ENCODE peak calls at places on chromosome 3, in eight cellular contexts. One of them, this sample, is unnamed.

GRCh38 chr3:151835751-151836550 is 22.0 kb downstream of the AADAC start:
- DNase-seq in foreskin keratinocyte: peak
- DNase-seq in NCI-H1105: no peak
- DNase-seq in Calu3: no peak
- DNase-seq in CD4-positive, CD25-positive, alpha-beta regulatory T cell: no peak
- DNase-seq in H54: no peak
- DNase-seq in CD8-positive, alpha-beta memory T cell: no peak
- DNase-seq in activated naive CD4-positive, alpha-beta T cell treated with anti-CD3 and anti-CD28 coated beads, Interleukin-2, amount 50 U/mL, for 72 hours: no peak
- DNase-seq in this sample: no peak

GRCh38 chr3:51794202-51794601 is 15.2 kb upstream of the IQCF6 start:
- DNase-seq in foreskin keratinocyte: no peak
- DNase-seq in NCI-H1105: no peak
- DNase-seq in Calu3: no peak
- DNase-seq in CD4-positive, CD25-positive, alpha-beta regulatory T cell: no peak
- DNase-seq in H54: no peak
- DNase-seq in CD8-positive, alpha-beta memory T cell: no peak
- DNase-seq in activated naive CD4-positive, alpha-beta T cell treated with anti-CD3 and anti-CD28 coated beads, Interleukin-2, amount 50 U/mL, for 72 hours: no peak
- DNase-seq in this sample: no peak

GRCh38 chr3:190541008-190541407 is 27.1 kb downstream of the IL1RAP start:
- DNase-seq in foreskin keratinocyte: no peak
- DNase-seq in NCI-H1105: no peak
- DNase-seq in Calu3: no peak
- DNase-seq in CD4-positive, CD25-positive, alpha-beta regulatory T cell: no peak
- DNase-seq in H54: no peak
- DNase-seq in CD8-positive, alpha-beta memory T cell: no peak
- DNase-seq in activated naive CD4-positive, alpha-beta T cell treated with anti-CD3 and anti-CD28 coated beads, Interleukin-2, amount 50 U/mL, for 72 hours: no peak
- DNase-seq in this sample: no peak

GRCh38 chr3:46946856-46947544 is 29.5 kb downstream of the CCDC12 start:
- DNase-seq in foreskin keratinocyte: peak
- DNase-seq in NCI-H1105: no peak
- DNase-seq in Calu3: peak
- DNase-seq in CD4-positive, CD25-positive, alpha-beta regulatory T cell: no peak
- DNase-seq in H54: peak
- DNase-seq in CD8-positive, alpha-beta memory T cell: peak
- DNase-seq in activated naive CD4-positive, alpha-beta T cell treated with anti-CD3 and anti-CD28 coated beads, Interleukin-2, amount 50 U/mL, for 72 hours: peak
- DNase-seq in this sample: peak

GRCh38 chr3:46671541-46672348 is 21.7 kb downstream of the ALS2CL start:
- DNase-seq in foreskin keratinocyte: no peak
- DNase-seq in NCI-H1105: no peak
- DNase-seq in Calu3: no peak
- DNase-seq in CD4-positive, CD25-positive, alpha-beta regulatory T cell: no peak
- DNase-seq in H54: no peak
- DNase-seq in CD8-positive, alpha-beta memory T cell: no peak
- DNase-seq in activated naive CD4-positive, alpha-beta T cell treated with anti-CD3 and anti-CD28 coated beads, Interleukin-2, amount 50 U/mL, for 72 hours: peak
- DNase-seq in this sample: no peak

GRCh38 chr3:162938073-162938472 is 1441.5 kb downstream of the OTOL1 start:
- DNase-seq in foreskin keratinocyte: no peak
- DNase-seq in NCI-H1105: peak
- DNase-seq in Calu3: no peak
- DNase-seq in CD4-positive, CD25-positive, alpha-beta regulatory T cell: no peak
- DNase-seq in H54: no peak
- DNase-seq in CD8-positive, alpha-beta memory T cell: no peak
- DNase-seq in activated naive CD4-positive, alpha-beta T cell treated with anti-CD3 and anti-CD28 coated beads, Interleukin-2, amount 50 U/mL, for 72 hours: no peak
- DNase-seq in this sample: no peak

GRCh38 chr3:115766587-115767492 is 143.5 kb downstream of the GAP43 start:
- DNase-seq in foreskin keratinocyte: peak
- DNase-seq in NCI-H1105: no peak
- DNase-seq in Calu3: no peak
- DNase-seq in CD4-positive, CD25-positive, alpha-beta regulatory T cell: no peak
- DNase-seq in H54: no peak
- DNase-seq in CD8-positive, alpha-beta memory T cell: no peak
- DNase-seq in activated naive CD4-positive, alpha-beta T cell treated with anti-CD3 and anti-CD28 coated beads, Interleukin-2, amount 50 U/mL, for 72 hours: no peak
- DNase-seq in this sample: no peak

GRCh38 chr3:127698264-127699097 is 25.7 kb downstream of the ABTB1 start:
- DNase-seq in foreskin keratinocyte: no peak
- DNase-seq in NCI-H1105: no peak
- DNase-seq in Calu3: no peak
- DNase-seq in CD4-positive, CD25-positive, alpha-beta regulatory T cell: no peak
- DNase-seq in H54: no peak
- DNase-seq in CD8-positive, alpha-beta memory T cell: no peak
- DNase-seq in activated naive CD4-positive, alpha-beta T cell treated with anti-CD3 and anti-CD28 coated beads, Interleukin-2, amount 50 U/mL, for 72 hours: no peak
- DNase-seq in this sample: no peak

GRCh38 chr3:46082849-46083248 is 55.6 kb upstream of the XCR1 start:
- DNase-seq in foreskin keratinocyte: peak
- DNase-seq in NCI-H1105: no peak
- DNase-seq in Calu3: peak
- DNase-seq in CD4-positive, CD25-positive, alpha-beta regulatory T cell: no peak
- DNase-seq in H54: no peak
- DNase-seq in CD8-positive, alpha-beta memory T cell: no peak
- DNase-seq in activated naive CD4-positive, alpha-beta T cell treated with anti-CD3 and anti-CD28 coated beads, Interleukin-2, amount 50 U/mL, for 72 hours: no peak
- DNase-seq in this sample: peak

GRCh38 chr3:8491750-8492149 is 9.9 kb upstream of the LMCD1 start:
- DNase-seq in foreskin keratinocyte: no peak
- DNase-seq in NCI-H1105: no peak
- DNase-seq in Calu3: no peak
- DNase-seq in CD4-positive, CD25-positive, alpha-beta regulatory T cell: no peak
- DNase-seq in H54: no peak
- DNase-seq in CD8-positive, alpha-beta memory T cell: no peak
- DNase-seq in activated naive CD4-positive, alpha-beta T cell treated with anti-CD3 and anti-CD28 coated beads, Interleukin-2, amount 50 U/mL, for 72 hours: no peak
- DNase-seq in this sample: no peak

GRCh38 chr3:148856404-148856803 is 8.7 kb upstream of the CPA3 start:
- DNase-seq in foreskin keratinocyte: no peak
- DNase-seq in NCI-H1105: no peak
- DNase-seq in Calu3: no peak
- DNase-seq in CD4-positive, CD25-positive, alpha-beta regulatory T cell: no peak
- DNase-seq in H54: no peak
- DNase-seq in CD8-positive, alpha-beta memory T cell: no peak
- DNase-seq in activated naive CD4-positive, alpha-beta T cell treated with anti-CD3 and anti-CD28 coated beads, Interleukin-2, amount 50 U/mL, for 72 hours: no peak
- DNase-seq in this sample: no peak

GRCh38 chr3:172846103-172846561 is 95.6 kb downstream of the ECT2 start:
- DNase-seq in foreskin keratinocyte: no peak
- DNase-seq in NCI-H1105: no peak
- DNase-seq in Calu3: no peak
- DNase-seq in CD4-positive, CD25-positive, alpha-beta regulatory T cell: no peak
- DNase-seq in H54: no peak
- DNase-seq in CD8-positive, alpha-beta memory T cell: no peak
- DNase-seq in activated naive CD4-positive, alpha-beta T cell treated with anti-CD3 and anti-CD28 coated beads, Interleukin-2, amount 50 U/mL, for 72 hours: no peak
- DNase-seq in this sample: no peak

GRCh38 chr3:132628157-132628556 is 31.1 kb downstream of the ACKR4 start:
- DNase-seq in foreskin keratinocyte: no peak
- DNase-seq in NCI-H1105: no peak
- DNase-seq in Calu3: no peak
- DNase-seq in CD4-positive, CD25-positive, alpha-beta regulatory T cell: no peak
- DNase-seq in H54: no peak
- DNase-seq in CD8-positive, alpha-beta memory T cell: no peak
- DNase-seq in activated naive CD4-positive, alpha-beta T cell treated with anti-CD3 and anti-CD28 coated beads, Interleukin-2, amount 50 U/mL, for 72 hours: no peak
- DNase-seq in this sample: peak

GRCh38 chr3:128492353-128493220 is at the start of gene GATA2:
- DNase-seq in foreskin keratinocyte: no peak
- DNase-seq in NCI-H1105: peak
- DNase-seq in Calu3: no peak
- DNase-seq in CD4-positive, CD25-positive, alpha-beta regulatory T cell: no peak
- DNase-seq in H54: no peak
- DNase-seq in CD8-positive, alpha-beta memory T cell: peak
- DNase-seq in activated naive CD4-positive, alpha-beta T cell treated with anti-CD3 and anti-CD28 coated beads, Interleukin-2, amount 50 U/mL, for 72 hours: no peak
- DNase-seq in this sample: no peak

GRCh38 chr3:12316253-12316652 is 27.4 kb downstream of the PPARG start:
- DNase-seq in foreskin keratinocyte: no peak
- DNase-seq in NCI-H1105: no peak
- DNase-seq in Calu3: no peak
- DNase-seq in CD4-positive, CD25-positive, alpha-beta regulatory T cell: no peak
- DNase-seq in H54: no peak
- DNase-seq in CD8-positive, alpha-beta memory T cell: no peak
- DNase-seq in activated naive CD4-positive, alpha-beta T cell treated with anti-CD3 and anti-CD28 coated beads, Interleukin-2, amount 50 U/mL, for 72 hours: no peak
- DNase-seq in this sample: no peak

GRCh38 chr3:182148360-182148759 is 436.6 kb downstream of the SOX2 start:
- DNase-seq in foreskin keratinocyte: no peak
- DNase-seq in NCI-H1105: no peak
- DNase-seq in Calu3: no peak
- DNase-seq in CD4-positive, CD25-positive, alpha-beta regulatory T cell: no peak
- DNase-seq in H54: no peak
- DNase-seq in CD8-positive, alpha-beta memory T cell: no peak
- DNase-seq in activated naive CD4-positive, alpha-beta T cell treated with anti-CD3 and anti-CD28 coated beads, Interleukin-2, amount 50 U/mL, for 72 hours: no peak
- DNase-seq in this sample: no peak

GRCh38 chr3:17770682-17771081 is 28.3 kb upstream of the TBC1D5 start:
- DNase-seq in foreskin keratinocyte: no peak
- DNase-seq in NCI-H1105: no peak
- DNase-seq in Calu3: no peak
- DNase-seq in CD4-positive, CD25-positive, alpha-beta regulatory T cell: no peak
- DNase-seq in H54: no peak
- DNase-seq in CD8-positive, alpha-beta memory T cell: no peak
- DNase-seq in activated naive CD4-positive, alpha-beta T cell treated with anti-CD3 and anti-CD28 coated beads, Interleukin-2, amount 50 U/mL, for 72 hours: no peak
- DNase-seq in this sample: no peak

GRCh38 chr3:67558429-67558828 is 96.0 kb downstream of the SUCLG2 start:
- DNase-seq in foreskin keratinocyte: no peak
- DNase-seq in NCI-H1105: no peak
- DNase-seq in Calu3: no peak
- DNase-seq in CD4-positive, CD25-positive, alpha-beta regulatory T cell: no peak
- DNase-seq in H54: no peak
- DNase-seq in CD8-positive, alpha-beta memory T cell: no peak
- DNase-seq in activated naive CD4-positive, alpha-beta T cell treated with anti-CD3 and anti-CD28 coated beads, Interleukin-2, amount 50 U/mL, for 72 hours: no peak
- DNase-seq in this sample: no peak

GRCh38 chr3:128194843-128195242 is 41.6 kb downstream of the EEFSEC start:
- DNase-seq in foreskin keratinocyte: no peak
- DNase-seq in NCI-H1105: no peak
- DNase-seq in Calu3: no peak
- DNase-seq in CD4-positive, CD25-positive, alpha-beta regulatory T cell: no peak
- DNase-seq in H54: no peak
- DNase-seq in CD8-positive, alpha-beta memory T cell: no peak
- DNase-seq in activated naive CD4-positive, alpha-beta T cell treated with anti-CD3 and anti-CD28 coated beads, Interleukin-2, amount 50 U/mL, for 72 hours: no peak
- DNase-seq in this sample: no peak

GRCh38 chr3:89851974-89852621 is 744.7 kb downstream of the EPHA3 start:
- DNase-seq in foreskin keratinocyte: peak
- DNase-seq in NCI-H1105: no peak
- DNase-seq in Calu3: peak
- DNase-seq in CD4-positive, CD25-positive, alpha-beta regulatory T cell: no peak
- DNase-seq in H54: no peak
- DNase-seq in CD8-positive, alpha-beta memory T cell: no peak
- DNase-seq in activated naive CD4-positive, alpha-beta T cell treated with anti-CD3 and anti-CD28 coated beads, Interleukin-2, amount 50 U/mL, for 72 hours: no peak
- DNase-seq in this sample: peak

GRCh38 chr3:187293977-187294376 is 2.4 kb upstream of the MASP1 start:
- DNase-seq in foreskin keratinocyte: no peak
- DNase-seq in NCI-H1105: no peak
- DNase-seq in Calu3: no peak
- DNase-seq in CD4-positive, CD25-positive, alpha-beta regulatory T cell: no peak
- DNase-seq in H54: no peak
- DNase-seq in CD8-positive, alpha-beta memory T cell: no peak
- DNase-seq in activated naive CD4-positive, alpha-beta T cell treated with anti-CD3 and anti-CD28 coated beads, Interleukin-2, amount 50 U/mL, for 72 hours: no peak
- DNase-seq in this sample: no peak

GRCh38 chr3:30692498-30693130 is 86.2 kb downstream of the TGFBR2 start:
- DNase-seq in foreskin keratinocyte: no peak
- DNase-seq in NCI-H1105: no peak
- DNase-seq in Calu3: no peak
- DNase-seq in CD4-positive, CD25-positive, alpha-beta regulatory T cell: no peak
- DNase-seq in H54: no peak
- DNase-seq in CD8-positive, alpha-beta memory T cell: no peak
- DNase-seq in activated naive CD4-positive, alpha-beta T cell treated with anti-CD3 and anti-CD28 coated beads, Interleukin-2, amount 50 U/mL, for 72 hours: no peak
- DNase-seq in this sample: no peak

GRCh38 chr3:195028877-195029606 is 241.9 kb downstream of the XXYLT1 start:
- DNase-seq in foreskin keratinocyte: no peak
- DNase-seq in NCI-H1105: no peak
- DNase-seq in Calu3: no peak
- DNase-seq in CD4-positive, CD25-positive, alpha-beta regulatory T cell: no peak
- DNase-seq in H54: no peak
- DNase-seq in CD8-positive, alpha-beta memory T cell: no peak
- DNase-seq in activated naive CD4-positive, alpha-beta T cell treated with anti-CD3 and anti-CD28 coated beads, Interleukin-2, amount 50 U/mL, for 72 hours: no peak
- DNase-seq in this sample: no peak

GRCh38 chr3:87873136-87873535 is 185.7 kb downstream of the CGGBP1 start:
- DNase-seq in foreskin keratinocyte: peak
- DNase-seq in NCI-H1105: no peak
- DNase-seq in Calu3: no peak
- DNase-seq in CD4-positive, CD25-positive, alpha-beta regulatory T cell: no peak
- DNase-seq in H54: no peak
- DNase-seq in CD8-positive, alpha-beta memory T cell: no peak
- DNase-seq in activated naive CD4-positive, alpha-beta T cell treated with anti-CD3 and anti-CD28 coated beads, Interleukin-2, amount 50 U/mL, for 72 hours: no peak
- DNase-seq in this sample: no peak

GRCh38 chr3:114756506-114757279 is 390.4 kb downstream of the ZBTB20 start:
- DNase-seq in foreskin keratinocyte: peak
- DNase-seq in NCI-H1105: no peak
- DNase-seq in Calu3: no peak
- DNase-seq in CD4-positive, CD25-positive, alpha-beta regulatory T cell: no peak
- DNase-seq in H54: no peak
- DNase-seq in CD8-positive, alpha-beta memory T cell: no peak
- DNase-seq in activated naive CD4-positive, alpha-beta T cell treated with anti-CD3 and anti-CD28 coated beads, Interleukin-2, amount 50 U/mL, for 72 hours: no peak
- DNase-seq in this sample: no peak

GRCh38 chr3:123819949-123820348 is 64.2 kb downstream of the MYLK start:
- DNase-seq in foreskin keratinocyte: no peak
- DNase-seq in NCI-H1105: no peak
- DNase-seq in Calu3: no peak
- DNase-seq in CD4-positive, CD25-positive, alpha-beta regulatory T cell: no peak
- DNase-seq in H54: no peak
- DNase-seq in CD8-positive, alpha-beta memory T cell: no peak
- DNase-seq in activated naive CD4-positive, alpha-beta T cell treated with anti-CD3 and anti-CD28 coated beads, Interleukin-2, amount 50 U/mL, for 72 hours: no peak
- DNase-seq in this sample: no peak

GRCh38 chr3:134802428-134803050 is 7.5 kb downstream of the EPHB1 start:
- DNase-seq in foreskin keratinocyte: no peak
- DNase-seq in NCI-H1105: no peak
- DNase-seq in Calu3: no peak
- DNase-seq in CD4-positive, CD25-positive, alpha-beta regulatory T cell: no peak
- DNase-seq in H54: no peak
- DNase-seq in CD8-positive, alpha-beta memory T cell: no peak
- DNase-seq in activated naive CD4-positive, alpha-beta T cell treated with anti-CD3 and anti-CD28 coated beads, Interleukin-2, amount 50 U/mL, for 72 hours: no peak
- DNase-seq in this sample: no peak

GRCh38 chr3:157174265-157174615 is 14.3 kb upstream of the CCNL1 start:
- DNase-seq in foreskin keratinocyte: no peak
- DNase-seq in NCI-H1105: peak
- DNase-seq in Calu3: peak
- DNase-seq in CD4-positive, CD25-positive, alpha-beta regulatory T cell: no peak
- DNase-seq in H54: no peak
- DNase-seq in CD8-positive, alpha-beta memory T cell: no peak
- DNase-seq in activated naive CD4-positive, alpha-beta T cell treated with anti-CD3 and anti-CD28 coated beads, Interleukin-2, amount 50 U/mL, for 72 hours: no peak
- DNase-seq in this sample: no peak

GRCh38 chr3:22585504-22585903 is 617.6 kb upstream of the UBE2E2 start:
- DNase-seq in foreskin keratinocyte: peak
- DNase-seq in NCI-H1105: peak
- DNase-seq in Calu3: no peak
- DNase-seq in CD4-positive, CD25-positive, alpha-beta regulatory T cell: no peak
- DNase-seq in H54: no peak
- DNase-seq in CD8-positive, alpha-beta memory T cell: no peak
- DNase-seq in activated naive CD4-positive, alpha-beta T cell treated with anti-CD3 and anti-CD28 coated beads, Interleukin-2, amount 50 U/mL, for 72 hours: no peak
- DNase-seq in this sample: no peak

GRCh38 chr3:39166932-39167532 is 13.6 kb upstream of the CSRNP1 start:
- DNase-seq in foreskin keratinocyte: peak
- DNase-seq in NCI-H1105: no peak
- DNase-seq in Calu3: no peak
- DNase-seq in CD4-positive, CD25-positive, alpha-beta regulatory T cell: no peak
- DNase-seq in H54: no peak
- DNase-seq in CD8-positive, alpha-beta memory T cell: no peak
- DNase-seq in activated naive CD4-positive, alpha-beta T cell treated with anti-CD3 and anti-CD28 coated beads, Interleukin-2, amount 50 U/mL, for 72 hours: no peak
- DNase-seq in this sample: no peak

This sample was measured in PC-9.